ENCODE peak calls at places on chromosomes 6 and 20, in six cellular contexts. C is pancreas, S is OCI-LY7, L is kidney epithelial cell, U is MM.1S, J is adrenal gland. R is an unnamed sample.

GRCh38 chr6:16392010-16392409 is 153.6 kb downstream of the GMPR start:
- DNase-seq in C (no peak), S (no peak), L (no peak), U (no peak), J (peak; percentile 90), R (no peak)

GRCh38 chr6:3293271-3294155 is 34.8 kb downstream of the PSMG4 start:
- DNase-seq in C (no peak), S (no peak), L (no peak), U (no peak), J (no peak), R (no peak)

GRCh38 chr6:32529697-32530429 is at the start of gene HLA-DRB5:
- DNase-seq in C (no peak), S (peak; percentile 59), L (no peak), U (no peak), J (peak; percentile 70), R (no peak)

GRCh38 chr6:27777614-27778355 is 134.4 kb downstream of the OR2B2 start:
- DNase-seq in C (no peak), S (no peak), L (no peak), U (no peak), J (no peak), R (peak; percentile 33)

GRCh38 chr6:2877960-2878359 is 25.1 kb downstream of the SERPINB9 start:
- DNase-seq in C (no peak), S (no peak), L (no peak), U (no peak), J (no peak), R (no peak)

GRCh38 chr6:75368151-75368779 is 83.7 kb upstream of the TMEM30A start:
- DNase-seq in C (no peak), S (peak; percentile 12), L (no peak), U (peak; percentile 58), J (no peak), R (peak; percentile 36)

GRCh38 chr6:124881898-124882579 is 80.2 kb upstream of the RNF217 start:
- DNase-seq in C (no peak), S (no peak), L (no peak), U (no peak), J (peak; percentile 57), R (peak; percentile 76)

GRCh38 chr6:81708306-81708705 is 44.2 kb downstream of the TENT5A start:
- DNase-seq in C (no peak), S (no peak), L (no peak), U (no peak), J (no peak), R (no peak)

GRCh38 chr6:4599924-4600323 is 176.3 kb upstream of the CDYL start:
- DNase-seq in C (no peak), S (no peak), L (peak; percentile 38), U (no peak), J (no peak), R (peak; percentile 97)

GRCh38 chr6:387293-387694 is 4.3 kb upstream of the IRF4 start:
- DNase-seq in C (no peak), S (no peak), L (no peak), U (no peak), J (no peak), R (peak; percentile 19)

GRCh38 chr6:108666656-108667260 is 106.0 kb downstream of the FOXO3 start:
- DNase-seq in C (no peak), S (no peak), L (no peak), U (no peak), J (no peak), R (no peak)

GRCh38 chr20:44738779-44739477 is 6.7 kb upstream of the KCNK15 start:
- DNase-seq in C (peak; percentile 64), S (peak; percentile 91), L (no peak), U (peak; percentile 77), J (peak; percentile 89), R (peak; percentile 80)

GRCh38 chr6:50929323-50929722 is 110.7 kb downstream of the TFAP2B start:
- DNase-seq in C (no peak), S (no peak), L (no peak), U (no peak), J (no peak), R (no peak)

GRCh38 chr20:14193885-14194284 is 143.5 kb downstream of the FLRT3 start:
- DNase-seq in C (no peak), S (no peak), L (no peak), U (no peak), J (no peak), R (no peak)

GRCh38 chr6:22099923-22100322 is 196.9 kb downstream of the PRL start:
- DNase-seq in C (no peak), S (no peak), L (no peak), U (no peak), J (no peak), R (no peak)

GRCh38 chr20:51760905-51761544 is 7.2 kb downstream of the ATP9A start:
- DNase-seq in C (no peak), S (no peak), L (no peak), U (no peak), J (no peak), R (peak; percentile 39)

GRCh38 chr6:158954778-158955177 is 45.2 kb downstream of the RSPH3 start:
- DNase-seq in C (no peak), S (no peak), L (no peak), U (no peak), J (no peak), R (no peak)

GRCh38 chr6:10578718-10579117 is 57.6 kb downstream of the GCNT2 start:
- DNase-seq in C (no peak), S (no peak), L (no peak), U (no peak), J (no peak), R (no peak)

GRCh38 chr20:10619427-10619826 is 54.4 kb downstream of the JAG1 start:
- DNase-seq in C (no peak), S (no peak), L (peak; percentile 84), U (no peak), J (no peak), R (peak; percentile 90)

GRCh38 chr6:12403201-12403826 is 113.2 kb downstream of the EDN1 start:
- DNase-seq in C (no peak), S (no peak), L (peak; percentile 26), U (no peak), J (peak; percentile 69), R (peak; percentile 61)

GRCh38 chr20:53530440-53530839 is 63.2 kb downstream of the ZNF217 start:
- DNase-seq in C (no peak), S (no peak), L (no peak), U (no peak), J (no peak), R (no peak)

GRCh38 chr6:4069199-4069598 is 9.7 kb downstream of the FAM217A start:
- DNase-seq in C (no peak), S (no peak), L (no peak), U (no peak), J (no peak), R (no peak)

GRCh38 chr6:132868057-132868456 is 53.7 kb downstream of the RPS12 start:
- DNase-seq in C (no peak), S (no peak), L (no peak), U (no peak), J (no peak), R (no peak)

GRCh38 chr6:136180729-136181128 is 69.4 kb downstream of the MTFR2 start:
- DNase-seq in C (no peak), S (no peak), L (no peak), U (no peak), J (no peak), R (peak; percentile 7)

GRCh38 chr6:156060013-156060412 is 604.4 kb upstream of the NOX3 start:
- DNase-seq in C (no peak), S (no peak), L (no peak), U (no peak), J (no peak), R (no peak)

GRCh38 chr20:733806-734205 is 34.5 kb downstream of the SLC52A3 start:
- DNase-seq in C (no peak), S (no peak), L (no peak), U (no peak), J (no peak), R (no peak)

GRCh38 chr6:73258721-73259120 is 4.3 kb downstream of the KHDC1 start:
- DNase-seq in C (no peak), S (no peak), L (no peak), U (no peak), J (no peak), R (peak; percentile 4)

GRCh38 chr20:48823960-48824497 is 3.8 kb downstream of the PREX1 start:
- DNase-seq in C (no peak), S (peak; percentile 50), L (peak; percentile 43), U (no peak), J (no peak), R (peak; percentile 95)

GRCh38 chr6:119148102-119148824 is 69.8 kb upstream of the FAM184A start:
- DNase-seq in C (no peak), S (peak; percentile 51), L (peak; percentile 43), U (peak; percentile 53), J (peak; percentile 70), R (peak; percentile 93)

GRCh38 chr6:34194770-34195169 is 41.9 kb upstream of the HMGA1 start:
- DNase-seq in C (no peak), S (no peak), L (no peak), U (no peak), J (no peak), R (no peak)
- TF ChIP-seq CTCF in C (no peak), S (peak; percentile 21), L (no peak), U (no peak), J (no peak), R (peak; percentile 18)

GRCh38 chr6:42784739-42785498 is 3.1 kb downstream of the BICRAL start:
- DNase-seq in C (peak; percentile 39), S (no peak), L (no peak), U (no peak), J (no peak), R (no peak)

GRCh38 chr6:42787018-42787611 is 5.3 kb downstream of the BICRAL start:
- DNase-seq in C (no peak), S (no peak), L (no peak), U (no peak), J (no peak), R (no peak)

GRCh38 chr6:42783876-42784738 is 2.3 kb downstream of the BICRAL start:
- DNase-seq in C (no peak), S (peak; percentile 42), L (no peak), U (no peak), J (no peak), R (peak; percentile 26)

GRCh38 chr6:42788671-42789070 is 6.8 kb downstream of the BICRAL start:
- DNase-seq in C (no peak), S (no peak), L (no peak), U (no peak), J (no peak), R (no peak)

DNA sequence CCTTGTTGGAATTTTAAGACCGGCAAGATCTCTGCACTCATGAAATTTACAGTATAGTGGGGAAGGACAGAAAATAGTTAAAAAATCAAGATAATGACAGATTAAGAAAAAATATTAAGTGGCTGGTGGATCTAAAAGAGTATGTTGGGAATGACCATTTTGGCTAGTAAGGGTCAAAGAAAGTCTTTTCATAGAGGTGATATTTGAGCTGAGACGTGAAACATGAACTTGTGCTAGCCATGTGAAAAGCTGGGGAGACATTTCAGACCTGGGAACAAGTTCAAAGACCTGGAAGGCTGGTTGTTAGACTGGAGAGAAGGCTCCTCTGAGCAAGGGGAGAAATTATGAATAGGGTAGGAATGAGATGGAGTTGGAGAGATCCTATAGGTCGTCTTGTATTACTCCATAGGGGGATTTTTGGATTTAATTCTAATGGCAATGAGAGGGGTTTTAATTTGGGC is 4.7 kb downstream of the BICRAL start:
- DNase-seq in C (no peak), S (no peak), L (no peak), U (no peak), J (no peak), R (no peak)
- H3K4me3 ChIP-seq in C (no peak overlapping the region), S (no peak overlapping the region), L (no peak overlapping the region), U (no peak overlapping the region), J (no peak overlapping the region), R (no peak overlapping the region)

GRCh38 chr6:157323114-157323923 is at the start of gene TMEM242:
- DNase-seq in C (peak; percentile 89), S (peak; percentile 91), L (no peak), U (peak; percentile 76), J (peak; percentile 96), R (peak; percentile 97)
- TF ChIP-seq CTCF in C (no peak), S (peak; percentile 27), L (peak; percentile 21), U (no peak), J (peak; percentile 48), R (peak; percentile 40)

GRCh38 chr20:18388860-18389259 is 78.0 kb downstream of the DZANK1 start:
- DNase-seq in C (no peak), S (no peak), L (no peak), U (no peak), J (peak; percentile 78), R (peak; percentile 81)
- H3K4me3 ChIP-seq in C (no peak overlapping the region), S (no peak overlapping the region), L (no peak overlapping the region), U (no peak overlapping the region), J (no peak overlapping the region), R (no peak overlapping the region)